ENCODE peak calls at places on chromosomes 12 and 14, in seven cellular contexts. R, M, G, L, K, H and P are unnamed samples.

GRCh38 chr14:23406725-23407355 is 1.2 kb downstream of the MYH6 start:
- DNase-seq in M (no peak), L (no peak), H (no peak), R (no peak), G (no peak), K (no peak), P (no peak)

GRCh38 chr14:60085085-60085484 is 6.6 kb upstream of the PCNX4 start:
- DNase-seq in K (no peak), H (no peak), L (no peak), M (no peak), G (no peak), R (no peak), P (no peak)

GRCh38 chr14:59101441-59101840 is 87.0 kb upstream of the DAAM1 start:
- DNase-seq in G (no peak), H (no peak), L (no peak), R (no peak), K (no peak), M (no peak), P (no peak)

GRCh38 chr14:61406198-61406597 is 84.8 kb downstream of the PRKCH start:
- DNase-seq in L (no peak), M (no peak), K (no peak), H (no peak), G (peak; percentile 23), R (no peak), P (no peak)

GRCh38 chr14:26589998-26590397 is 7.8 kb downstream of the NOVA1 start:
- DNase-seq in H (no peak), R (no peak), K (no peak), L (no peak), G (no peak), M (no peak), P (no peak)

GRCh38 chr14:71525663-71526246 is 406.5 kb upstream of the RGS6 start:
- DNase-seq in G (no peak), K (no peak), M (no peak), R (no peak), H (no peak), L (no peak), P (no peak)

GRCh38 chr14:99930420-99931274 is 134.6 kb upstream of the EVL start:
- DNase-seq in K (no peak), L (no peak), H (no peak), R (no peak), G (peak; percentile 55), M (peak; percentile 44), P (no peak)

GRCh38 chr14:39621678-39622077 is 189.4 kb upstream of the FBXO33 start:
- DNase-seq in H (no peak), R (no peak), M (no peak), G (no peak), L (no peak), K (no peak), P (no peak)

GRCh38 chr12:110743571-110744093 is 941 bp upstream of the PPP1CC start:
- DNase-seq in K (no peak), R (peak; percentile 64), H (no peak), L (peak; percentile 48), M (peak; percentile 28), G (peak; percentile 24), P (no peak)

GRCh38 chr14:62734831-62735230 is 310.4 kb downstream of the KCNH5 start:
- DNase-seq in G (no peak), H (no peak), K (no peak), L (no peak), M (no peak), R (no peak), P (no peak)

GRCh38 chr12:19657401-19657800 is 218.1 kb downstream of the AEBP2 start:
- DNase-seq in M (no peak), R (no peak), K (no peak), L (no peak), H (no peak), G (no peak), P (no peak)

GRCh38 chr14:76371066-76371465 is 4.9 kb upstream of the ESRRB start:
- DNase-seq in H (no peak), K (no peak), G (peak; percentile 56), L (no peak), M (no peak), R (no peak), P (no peak)

GRCh38 chr14:75333523-75334190 is 55.0 kb downstream of the FOS start:
- DNase-seq in K (peak; percentile 80), G (no peak), L (no peak), R (no peak), H (no peak), M (no peak), P (no peak)

GRCh38 chr12:3171195-3171591 is 94.0 kb downstream of the TSPAN9 start:
- DNase-seq in K (no peak), R (no peak), L (peak; percentile 26), M (no peak), H (no peak), G (no peak), P (no peak)

GRCh38 chr14:78143489-78144145 is 26.6 kb upstream of the NRXN3 start:
- DNase-seq in K (no peak), G (no peak), R (no peak), L (peak; percentile 73), M (no peak), H (peak; percentile 17), P (no peak)

GRCh38 chr14:72810201-72810600 is 83.7 kb downstream of the DPF3 start:
- DNase-seq in M (no peak), G (no peak), L (no peak), K (no peak), R (no peak), H (no peak), P (no peak)

GRCh38 chr12:21614510-21614909 is 9.9 kb upstream of the GYS2 start:
- DNase-seq in R (no peak), G (no peak), K (no peak), H (no peak), M (no peak), L (no peak), P (no peak)

GRCh38 chr14:88270781-88271180 is 52.3 kb downstream of the KCNK10 start:
- DNase-seq in H (no peak), M (no peak), G (no peak), K (no peak), L (no peak), R (peak; percentile 92), P (peak; percentile 78)

GRCh38 chr14:51442513-51443175 is 202.6 kb downstream of the TMX1 start:
- DNase-seq in M (no peak), H (no peak), K (no peak), L (peak; percentile 63), R (no peak), G (no peak), P (no peak)

GRCh38 chr14:20707622-20708021 is 19.1 kb downstream of the ANG start:
- DNase-seq in M (no peak), K (no peak), L (peak; percentile 16), R (no peak), H (no peak), G (no peak), P (peak; percentile 45)

GRCh38 chr12:4996714-4997113 is 47.0 kb upstream of the KCNA5 start:
- DNase-seq in M (no peak), R (no peak), L (no peak), G (no peak), H (no peak), K (no peak), P (no peak)

GRCh38 chr12:108955225-108955835 is 65.5 kb downstream of the SVOP start:
- DNase-seq in G (peak; percentile 8), M (no peak), H (no peak), R (no peak), K (no peak), L (peak; percentile 48), P (no peak)
- TF ChIP-seq EP300 in G (no peak), M (no peak), H (no peak), R (no peak), K (no peak), L (no peak), P (no peak)

DNA sequence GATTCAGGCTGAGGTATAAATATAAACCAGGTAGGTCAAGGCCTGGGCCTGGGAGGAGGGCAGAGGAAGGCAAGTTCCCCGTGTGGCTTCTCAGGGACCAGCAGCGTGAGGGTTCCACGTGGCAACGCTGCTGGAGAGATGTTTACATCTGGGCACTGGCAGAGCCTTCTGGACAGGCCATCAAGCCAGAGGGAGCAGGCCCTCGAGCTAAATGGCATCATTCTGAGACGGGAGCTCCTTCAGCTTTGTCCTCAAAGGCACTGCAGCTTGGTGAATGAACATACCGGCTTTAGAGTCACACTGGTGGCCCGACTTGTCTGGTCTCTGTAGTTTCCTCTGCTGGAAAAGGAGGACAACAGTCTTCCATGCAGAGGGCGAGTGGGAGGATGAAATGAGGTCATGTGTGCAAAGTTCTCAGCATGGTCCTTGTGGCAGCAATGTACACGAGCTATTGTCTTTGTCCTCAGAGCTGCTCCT is 231.3 kb downstream of the ZFP36L1 start:
- DNase-seq in G (no peak), H (no peak), M (no peak), K (no peak), L (no peak), R (no peak), P (peak; percentile 20)
- H3K27ac ChIP-seq in G (no peak overlapping the region), H (no peak overlapping the region), M (peak overlapping the region; percentile 64), K (peak overlapping the region; percentile 84), L (peak overlapping the region; percentile 68), R (peak overlapping the region; percentile 2), P (no peak overlapping the region)

DNA sequence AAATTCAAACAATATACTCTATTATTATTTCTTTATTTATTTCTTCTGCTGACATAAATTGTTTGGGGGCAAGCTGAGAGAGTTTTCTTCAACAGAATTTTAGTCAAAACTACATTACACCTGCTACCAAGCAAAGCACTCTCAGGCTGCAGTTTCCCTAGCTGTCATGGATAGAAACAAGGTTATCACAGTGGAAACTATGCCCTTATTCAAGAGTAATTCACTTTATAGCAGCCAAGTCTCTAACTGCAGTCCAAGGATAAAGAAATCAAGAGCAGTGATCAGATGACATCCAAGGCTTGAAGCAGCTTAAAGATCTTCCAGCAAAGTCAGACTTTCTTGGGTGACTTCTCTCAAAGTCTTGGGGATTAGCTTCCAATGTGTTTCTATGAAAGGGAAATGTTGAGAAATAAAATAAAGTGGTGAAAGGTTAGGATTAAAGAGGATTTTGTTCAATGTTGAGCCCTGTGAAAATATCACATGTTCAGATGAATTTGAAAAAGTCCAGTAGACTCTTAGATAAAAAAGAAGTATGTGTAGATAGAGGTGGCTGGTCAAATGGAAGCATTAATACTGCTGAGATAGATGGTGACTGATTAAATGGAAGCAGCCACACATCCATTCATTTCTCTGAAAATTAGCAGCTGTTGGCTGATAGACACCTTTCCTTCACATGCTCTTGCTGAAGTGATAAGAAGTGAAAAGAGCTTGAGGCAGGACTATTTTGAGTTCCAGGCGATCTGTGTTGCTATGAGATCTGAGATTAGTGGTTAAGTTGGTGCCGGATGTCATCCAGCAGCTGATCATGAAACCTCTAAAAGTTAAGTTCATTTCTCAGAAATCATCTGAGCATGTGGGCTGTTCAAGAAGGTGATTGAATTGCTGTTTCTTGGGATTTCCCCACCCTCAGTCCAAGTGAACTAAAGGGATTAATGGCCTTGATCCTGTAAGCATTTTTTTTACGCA is 257.8 kb upstream of the BTG1 start:
- DNase-seq in G (no peak), H (peak; percentile 71), M (no peak), K (no peak), L (no peak), R (peak; percentile 36), P (no peak)
- TF ChIP-seq EP300 in G (no peak), H (peak; percentile 100), M (no peak), K (no peak), L (no peak), R (no peak), P (no peak)

GRCh38 chr12:99948380-99948779 is 36.4 kb downstream of the ANKS1B start:
- DNase-seq in G (no peak), L (no peak), K (no peak), M (no peak), R (no peak), H (no peak), P (no peak)

DNA sequence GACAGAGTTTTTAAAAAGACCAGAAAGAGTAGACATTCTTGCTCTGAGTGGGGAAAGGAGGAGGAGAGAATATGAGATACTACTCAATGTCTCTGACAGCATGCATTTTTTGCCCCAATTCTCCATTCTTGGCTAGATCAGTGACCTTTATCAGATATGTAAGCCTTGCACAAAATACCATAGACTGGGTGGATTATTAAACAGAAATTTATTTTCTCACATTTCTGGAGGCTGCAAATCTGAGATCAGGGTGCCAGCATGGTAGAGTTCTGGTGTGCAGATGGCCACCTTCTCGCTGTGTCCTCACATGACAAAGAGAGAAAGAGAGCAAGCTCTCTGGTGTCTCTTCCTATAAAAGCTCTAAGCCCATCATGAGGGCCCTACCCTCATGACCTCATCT is 38.6 kb downstream of the ANKS1B start:
- DNase-seq in L (no peak), R (no peak), G (no peak), K (no peak), H (no peak), M (no peak), P (no peak)
- H3K27ac ChIP-seq in L (no peak overlapping the region), R (no peak overlapping the region), G (no peak overlapping the region), K (no peak overlapping the region), H (no peak overlapping the region), M (no peak overlapping the region), P (no peak overlapping the region)